ENCODE peak calls at places on chromosome 1, in nine cellular contexts. G is stromal cell of bone marrow; Q is SW480; O is tibial artery; M is stimulated activated CD4-positive, alpha-beta T cell treated with anti-CD3 and anti-CD28 coated beads, TNF-alpha, amount 100 ng/mL, for 1 hour; P is hippocampal formation; A is RWPE1; H is CD8-positive, alpha-beta memory T cell; T is cardiac muscle cell. C is an unnamed sample.

GRCh38 chr1:12473596-12474329 is 144.2 kb downstream of the DHRS3 start:
- DNase-seq in G (no peak), Q (no peak), O (no peak), M (no peak), P (no peak), A (no peak), H (no peak), T (no peak), C (no peak)

GRCh38 chr1:65813956-65814355 is 21.3 kb downstream of the PDE4B start:
- DNase-seq in G (peak; percentile 49), Q (no peak), O (no peak), M (no peak), P (peak; percentile 44), A (no peak), H (no peak), T (no peak), C (no peak)

GRCh38 chr1:52867060-52867845 is 24.7 kb downstream of the ZYG11A start:
- DNase-seq in G (no peak), Q (no peak), O (no peak), M (no peak), P (no peak), A (no peak), H (no peak), T (no peak), C (no peak)

GRCh38 chr1:82225407-82226197 is 424.9 kb downstream of the ADGRL2 start:
- DNase-seq in G (peak; percentile 70), Q (no peak), O (no peak), M (no peak), P (no peak), A (peak; percentile 44), H (no peak), T (no peak), C (no peak)

GRCh38 chr1:65605621-65606020 is 185.2 kb downstream of the LEPR start:
- DNase-seq in G (peak; percentile 13), Q (no peak), O (no peak), M (no peak), P (no peak), A (no peak), H (no peak), T (no peak), C (no peak)

GRCh38 chr1:103056423-103056822 is 51.9 kb downstream of the COL11A1 start:
- DNase-seq in G (no peak), Q (no peak), O (no peak), M (no peak), P (no peak), A (no peak), H (no peak), T (no peak), C (peak; percentile 4)

GRCh38 chr1:8409107-8409506 is 91.2 kb downstream of the SLC45A1 start:
- DNase-seq in G (peak; percentile 57), Q (peak; percentile 78), O (no peak), M (no peak), P (no peak), A (no peak), H (no peak), T (peak; percentile 67), C (peak; percentile 53)

GRCh38 chr1:11529330-11529729 is 50.4 kb downstream of the DISP3 start:
- DNase-seq in G (no peak), Q (no peak), O (peak; percentile 55), M (no peak), P (no peak), A (no peak), H (no peak), T (no peak), C (no peak)

GRCh38 chr1:100452641-100453040 is 85.3 kb upstream of the GPR88 start:
- DNase-seq in G (no peak), Q (peak; percentile 8), O (no peak), M (no peak), P (no peak), A (no peak), H (peak; percentile 71), T (no peak), C (peak; percentile 3)

GRCh38 chr1:37755290-37755689 is 9.6 kb downstream of the EPHA10 start:
- DNase-seq in G (no peak), Q (peak; percentile 58), O (no peak), M (no peak), P (no peak), A (peak; percentile 63), H (no peak), T (no peak), C (no peak)

GRCh38 chr1:219773110-219773509 is 155.2 kb downstream of the SLC30A10 start:
- DNase-seq in G (no peak), Q (no peak), O (no peak), M (no peak), P (no peak), A (no peak), H (no peak), T (no peak), C (no peak)

GRCh38 chr1:160367516-160367900 is 637 bp downstream of the NHLH1 start:
- DNase-seq in G (no peak), Q (no peak), O (no peak), M (no peak), P (no peak), A (no peak), H (no peak), T (no peak), C (no peak)

GRCh38 chr1:87051965-87052364 is 137.5 kb downstream of the HS2ST1 start:
- DNase-seq in G (no peak), Q (no peak), O (no peak), M (no peak), P (no peak), A (no peak), H (no peak), T (no peak), C (no peak)

GRCh38 chr1:35597870-35598269 is 24.8 kb downstream of the TFAP2E start:
- DNase-seq in G (no peak), Q (no peak), O (no peak), M (no peak), P (no peak), A (no peak), H (no peak), T (no peak), C (no peak)

C was measured in astrocyte of the cerebellum.